ENCODE peak calls at places on chromosomes 16 and 17, in nine cellular contexts. F is HAP-1, J is EL, T is left ventricle myocardium superior, O is neural crest cell, V is EH, B is right cardiac atrium, P is endothelial cell, S is NCI-H1417. I is an unnamed sample.

GRCh38 chr16:47716571-47716970 is 255.4 kb downstream of the PHKB start:
- DNase-seq in V (no peak), J (no peak), O (no peak), B (no peak), P (no peak), F (no peak), T (no peak), S (no peak), I (no peak)

GRCh38 chr17:14637260-14637659 is 336.4 kb downstream of the HS3ST3B1 start:
- DNase-seq in F (no peak), S (no peak), V (no peak), J (no peak), P (no peak), B (no peak), T (no peak), O (no peak), I (no peak)

GRCh38 chr17:16339959-16340358 is 13.3 kb downstream of the CENPV start:
- DNase-seq in J (no peak), T (no peak), O (no peak), B (no peak), V (no peak), S (no peak), F (no peak), P (no peak), I (no peak)

GRCh38 chr16:72162105-72162680 is 9.8 kb downstream of the PMFBP1 start:
- DNase-seq in V (no peak), B (no peak), J (no peak), T (no peak), S (no peak), P (no peak), F (peak), O (no peak), I (no peak)

GRCh38 chr17:42178817-42179216 is 2.1 kb downstream of the KCNH4 start:
- DNase-seq in B (peak), F (no peak), S (no peak), T (no peak), O (no peak), P (no peak), J (no peak), V (no peak), I (no peak)

GRCh38 chr17:2347805-2348685 is 10.7 kb downstream of the SGSM2 start:
- DNase-seq in V (peak), T (peak), O (peak), P (no peak), J (peak), B (peak), S (peak), F (peak), I (peak)

GRCh38 chr16:69311533-69312388 is 611 bp downstream of the VPS4A start:
- DNase-seq in T (no peak), O (peak), F (no peak), P (peak), B (no peak), S (no peak), V (peak), J (peak), I (peak)

GRCh38 chr17:30547778-30548177 is 70.6 kb downstream of the GOSR1 start:
- DNase-seq in B (no peak), S (no peak), T (no peak), O (no peak), J (no peak), P (no peak), F (no peak), V (no peak), I (no peak)

GRCh38 chr16:10777356-10777755 is 33.7 kb downstream of the NUBP1 start:
- DNase-seq in S (no peak), T (no peak), O (no peak), B (no peak), F (no peak), V (no peak), J (no peak), P (no peak), I (no peak)

GRCh38 chr17:76120658-76121008 is 17.0 kb upstream of the EXOC7 start:
- DNase-seq in T (no peak), B (no peak), F (no peak), O (no peak), J (no peak), V (no peak), P (no peak), S (no peak), I (no peak)

GRCh38 chr17:4980644-4981216 is 6.7 kb downstream of the CAMTA2 start:
- DNase-seq in S (peak), V (peak), B (peak), J (peak), P (peak), T (no peak), O (peak), F (peak), I (peak)

GRCh38 chr17:2060681-2061440 is 6.0 kb downstream of the HIC1 start:
- DNase-seq in O (no peak), F (no peak), V (no peak), J (no peak), T (peak), P (no peak), B (peak), S (no peak), I (no peak)

GRCh38 chr16:46813611-46814010 is 17.4 kb downstream of the C16orf87 start:
- DNase-seq in P (no peak), S (no peak), J (no peak), B (no peak), O (no peak), F (no peak), T (no peak), V (no peak), I (no peak)

GRCh38 chr17:40509626-40510327 is 8.4 kb upstream of the TNS4 start:
- DNase-seq in B (no peak), S (no peak), F (no peak), O (no peak), T (no peak), J (no peak), V (no peak), P (no peak), I (no peak)

GRCh38 chr17:34654276-34654675 is 74.9 kb downstream of the TMEM132E start:
- DNase-seq in J (no peak), V (no peak), T (no peak), S (no peak), F (no peak), P (no peak), B (no peak), O (no peak), I (no peak)

GRCh38 chr16:54361813-54362212 is 75.2 kb upstream of the IRX3 start:
- DNase-seq in O (no peak), T (no peak), B (no peak), J (no peak), P (no peak), S (no peak), V (no peak), F (no peak), I (peak)

GRCh38 chr16:86325360-86325759 is 185.0 kb upstream of the FOXF1 start:
- DNase-seq in S (no peak), J (no peak), V (no peak), P (no peak), F (no peak), B (no peak), O (no peak), T (no peak), I (no peak)

GRCh38 chr16:58471209-58471975 is 28.6 kb upstream of the NDRG4 start:
- DNase-seq in P (no peak), T (no peak), O (no peak), V (no peak), F (no peak), S (peak), B (no peak), J (no peak), I (no peak)

GRCh38 chr16:35492225-35492624 is 2032.8 kb downstream of the TP53TG3F start:
- DNase-seq in V (no peak), B (no peak), J (no peak), F (no peak), S (no peak), O (no peak), T (no peak), P (no peak), I (no peak)

GRCh38 chr16:56310685-56311084 is 114.7 kb downstream of the AMFR start:
- DNase-seq in T (no peak), S (no peak), O (no peak), B (no peak), J (no peak), P (no peak), F (no peak), V (no peak), I (no peak)

GRCh38 chr17:1001640-1002411 is 4.9 kb downstream of the TIMM22 start:
- DNase-seq in P (no peak), B (peak), T (peak), F (no peak), J (peak), S (no peak), V (peak), O (no peak), I (no peak)

GRCh38 chr16:72938426-72939164 is 109.3 kb downstream of the ZFHX3 start:
- DNase-seq in S (no peak), B (peak), O (no peak), T (peak), P (no peak), F (no peak), V (peak), J (peak), I (no peak)

GRCh38 chr17:47225436-47225858 is 16.3 kb downstream of the MYL4 start:
- DNase-seq in P (no peak), F (no peak), B (peak), V (peak), J (peak), T (no peak), O (no peak), S (no peak), I (no peak)

GRCh38 chr16:50255538-50255937 is 10.8 kb upstream of the ADCY7 start:
- DNase-seq in J (no peak), P (no peak), S (no peak), B (no peak), T (no peak), V (no peak), F (no peak), O (no peak), I (no peak)

GRCh38 chr17:72761893-72762622 is 330.4 kb downstream of the SLC39A11 start:
- DNase-seq in B (no peak), T (no peak), J (no peak), P (no peak), F (no peak), S (no peak), V (no peak), O (no peak), I (no peak)

GRCh38 chr17:1829189-1829578 is 518 bp downstream of the SMYD4 start:
- DNase-seq in B (no peak), P (no peak), V (peak), T (no peak), O (no peak), S (no peak), J (peak), F (no peak), I (peak)

I was measured in neuronal stem cell.